ENCODE peak calls at places on chromosome X, in five cellular contexts. T is heart right ventricle; P is activated CD8-positive, alpha-beta memory T cell treated with anti-CD3 and anti-CD28 coated beads for 48 hours; N is mesendoderm; G is H7. M is an unnamed sample.

GRCh38 chrX:106999002-106999975 is 723 bp downstream of the MORC4 start:
- DNase-seq in T (peak; percentile 38), P (no peak), N (peak; percentile 60), G (peak; percentile 54), M (peak; percentile 68)

GRCh38 chrX:136344321-136344720 is 43.6 kb downstream of the ADGRG4 start:
- DNase-seq in T (no peak), P (no peak), N (no peak), G (no peak), M (no peak)

GRCh38 chrX:87098477-87098876 is 419.1 kb upstream of the KLHL4 start:
- DNase-seq in T (no peak), P (no peak), N (no peak), G (no peak), M (no peak)

GRCh38 chrX:70762285-70762684 is 146.2 kb downstream of the TEX11 start:
- DNase-seq in T (no peak), P (no peak), N (peak; percentile 25), G (no peak), M (no peak)

GRCh38 chrX:19544693-19545305 is 29.5 kb upstream of the MAP3K15 start:
- DNase-seq in T (no peak), P (no peak), N (peak; percentile 45), G (peak; percentile 62), M (no peak)

GRCh38 chrX:139642241-139642927 is 65.6 kb downstream of the MCF2 start:
- DNase-seq in T (no peak), P (no peak), N (peak; percentile 81), G (peak; percentile 12), M (no peak)

GRCh38 chrX:71221145-71221544 is 1.9 kb upstream of the GJB1 start:
- DNase-seq in T (no peak), P (no peak), N (no peak), G (no peak), M (no peak)

GRCh38 chrX:41922694-41923171 is 621 bp downstream of the CASK start:
- DNase-seq in T (peak; percentile 33), P (no peak), N (peak; percentile 30), G (peak; percentile 78), M (peak; percentile 48)

GRCh38 chrX:129522184-129523059 is 868 bp downstream of the SMARCA1 start:
- DNase-seq in T (peak; percentile 47), P (no peak), N (peak; percentile 61), G (peak; percentile 91), M (peak; percentile 62)

GRCh38 chrX:130120746-130121504 is 10.6 kb upstream of the ELF4 start:
- DNase-seq in T (peak; percentile 76), P (peak; percentile 27), N (peak; percentile 80), G (peak; percentile 96), M (peak; percentile 82)

GRCh38 chrX:15349046-15349445 is 13.7 kb upstream of the PIGA start:
- DNase-seq in T (no peak), P (no peak), N (peak; percentile 75), G (peak; percentile 54), M (no peak)

GRCh38 chrX:47568656-47569295 is 7.8 kb downstream of the ARAF start:
- DNase-seq in T (no peak), P (no peak), N (peak; percentile 67), G (peak; percentile 76), M (no peak)

GRCh38 chrX:44878780-44879179 is 5.8 kb downstream of the KDM6A start:
- DNase-seq in T (no peak), P (no peak), N (no peak), G (no peak), M (no peak)

GRCh38 chrX:13008189-13008533 is 33.3 kb downstream of the TMSB4X start:
- DNase-seq in T (no peak), P (no peak), N (no peak), G (no peak), M (no peak)

GRCh38 chrX:152987801-152988200 is 6.1 kb downstream of the PNMA5 start:
- DNase-seq in T (no peak), P (no peak), N (no peak), G (no peak), M (no peak)

GRCh38 chrX:9211269-9211668 is 177.3 kb upstream of the FAM9B start:
- DNase-seq in T (no peak), P (no peak), N (no peak), G (no peak), M (no peak)

GRCh38 chrX:1391707-1392375 is at the start of gene SLC25A6:
- DNase-seq in T (peak; percentile 100), P (peak; percentile 99), N (peak; percentile 99), G (peak; percentile 100), M (peak; percentile 100)

GRCh38 chrX:14777484-14777883 is 95.4 kb downstream of the FANCB start:
- DNase-seq in T (no peak), P (no peak), N (no peak), G (no peak), M (no peak)

GRCh38 chrX:15143050-15143824 is 126.6 kb downstream of the ASB9 start:
- DNase-seq in T (peak; percentile 11), P (no peak), N (peak; percentile 57), G (peak; percentile 49), M (peak; percentile 33)

GRCh38 chrX:13938766-13939530 is 90.7 kb downstream of the GEMIN8 start:
- DNase-seq in T (no peak), P (no peak), N (peak; percentile 63), G (peak; percentile 60), M (no peak)

GRCh38 chrX:138710866-138711331 is 618 bp downstream of the FGF13 start:
- DNase-seq in T (peak; percentile 5), P (no peak), N (peak; percentile 46), G (peak; percentile 72), M (peak; percentile 22)